ENCODE peak calls at places on chromosomes 13 and 19, in eight cellular contexts. T is naive thymus-derived CD8-positive, alpha-beta T cell; H is activated CD8-positive, alpha-beta T cell treated with anti-CD3 and anti-CD28 coated beads, Interleukin-2, amount 10 ng/mL, durations not matched to agents 7 days and 5 days; R is activated T-cell treated with anti-CD3 and anti-CD28 coated beads, Interleukin-2, amount 50 U/mL, for 72 hours; J is mammary epithelial cell; G is GOT3; K is stimulated activated CD4-positive, alpha-beta T cell treated with anti-CD3 and anti-CD28 coated beads, Interleukin-4, amount 100 ng/mL, for 24 hours; Y is cardiac muscle cell. W is an unnamed sample.

GRCh38 chr19:42596391-42597071 is 1.8 kb upstream of the CEACAM8 start:
- DNase-seq in T (no peak), H (peak; percentile 40), R (peak; percentile 41), J (no peak), G (no peak), K (peak; percentile 41), Y (peak; percentile 32), W (no peak)

GRCh38 chr19:11446652-11447301 is 11.3 kb downstream of the PRKCSH start:
- DNase-seq in T (peak; percentile 75), H (peak; percentile 49), R (peak; percentile 62), J (no peak), G (no peak), K (peak; percentile 36), Y (peak; percentile 46), W (no peak)

GRCh38 chr13:21010621-21011020 is 50.8 kb downstream of the LATS2 start:
- DNase-seq in T (no peak), H (no peak), R (no peak), J (no peak), G (no peak), K (no peak), Y (no peak), W (no peak)

GRCh38 chr13:80340643-80341097 is 256 bp downstream of the SPRY2 start:
- DNase-seq in T (no peak), H (peak; percentile 20), R (peak; percentile 10), J (no peak), G (no peak), K (no peak), Y (peak; percentile 81), W (no peak)

GRCh38 chr13:97242755-97243497 is 20.8 kb downstream of the MBNL2 start:
- DNase-seq in T (no peak), H (no peak), R (no peak), J (no peak), G (no peak), K (no peak), Y (no peak), W (no peak)

GRCh38 chr19:51094696-51095279 is 12.1 kb upstream of the KLK14 start:
- DNase-seq in T (no peak), H (peak; percentile 56), R (peak; percentile 43), J (no peak), G (no peak), K (peak; percentile 32), Y (peak; percentile 25), W (no peak)

GRCh38 chr13:98480915-98481510 is 95.9 kb downstream of the STK24 start:
- DNase-seq in T (no peak), H (no peak), R (peak; percentile 71), J (no peak), G (no peak), K (peak; percentile 51), Y (peak; percentile 21), W (no peak)

GRCh38 chr19:55605637-55606470 is at the start of gene ZNF865:
- DNase-seq in T (peak; percentile 82), H (peak; percentile 84), R (peak; percentile 77), J (peak; percentile 84), G (peak; percentile 18), K (peak; percentile 78), Y (peak; percentile 92), W (peak; percentile 73)

GRCh38 chr19:41714598-41714997 is 6.2 kb downstream of the CEACAM5 start:
- DNase-seq in T (no peak), H (no peak), R (no peak), J (no peak), G (no peak), K (no peak), Y (no peak), W (no peak)

GRCh38 chr13:63774133-63774532 is 2358.5 kb upstream of the PCDH20 start:
- DNase-seq in T (no peak), H (no peak), R (no peak), J (no peak), G (no peak), K (no peak), Y (no peak), W (no peak)

GRCh38 chr13:39672378-39673132 is 17.1 kb downstream of the COG6 start:
- DNase-seq in T (no peak), H (no peak), R (no peak), J (no peak), G (no peak), K (no peak), Y (no peak), W (no peak)

GRCh38 chr19:38285567-38285966 is 18.5 kb upstream of the C19orf33 start:
- DNase-seq in T (no peak), H (no peak), R (no peak), J (no peak), G (no peak), K (no peak), Y (no peak), W (no peak)

GRCh38 chr13:93003531-93003930 is 223.1 kb upstream of the GPC6 start:
- DNase-seq in T (no peak), H (no peak), R (no peak), J (no peak), G (no peak), K (no peak), Y (no peak), W (no peak)

GRCh38 chr19:50663280-50663790 is 14.1 kb downstream of the C19orf81 start:
- DNase-seq in T (no peak), H (no peak), R (no peak), J (no peak), G (no peak), K (no peak), Y (no peak), W (no peak)

GRCh38 chr13:98606296-98606695 is 29.4 kb upstream of the STK24 start:
- DNase-seq in T (no peak), H (no peak), R (no peak), J (no peak), G (no peak), K (no peak), Y (peak; percentile 16), W (no peak)

GRCh38 chr13:110000534-110001345 is 214.4 kb upstream of the IRS2 start:
- DNase-seq in T (no peak), H (no peak), R (no peak), J (no peak), G (no peak), K (no peak), Y (no peak), W (no peak)

GRCh38 chr19:4328243-4328990 is 10.2 kb downstream of the STAP2 start:
- DNase-seq in T (peak; percentile 99), H (peak; percentile 95), R (peak; percentile 93), J (no peak), G (peak; percentile 62), K (peak; percentile 92), Y (peak; percentile 93), W (peak; percentile 51)

GRCh38 chr19:49816616-49817015 is 1.5 kb upstream of the MED25 start:
- DNase-seq in T (no peak), H (no peak), R (no peak), J (no peak), G (no peak), K (no peak), Y (no peak), W (no peak)

GRCh38 chr19:4380254-4380727 is 20.1 kb downstream of the SH3GL1 start:
- DNase-seq in T (peak; percentile 81), H (peak; percentile 80), R (peak; percentile 36), J (peak; percentile 65), G (no peak), K (peak; percentile 32), Y (no peak), W (no peak)

GRCh38 chr13:45296259-45296658 is 44.7 kb downstream of the TPT1 start:
- DNase-seq in T (no peak), H (no peak), R (no peak), J (no peak), G (no peak), K (no peak), Y (no peak), W (no peak)

GRCh38 chr13:51765142-51765515 is 38.8 kb downstream of the DHRS12 start:
- DNase-seq in T (no peak), H (no peak), R (no peak), J (no peak), G (no peak), K (no peak), Y (no peak), W (no peak)

GRCh38 chr19:27776020-27776419 is 1436.9 kb downstream of the UQCRFS1 start:
- DNase-seq in T (no peak), H (no peak), R (no peak), J (peak; percentile 19), G (no peak), K (no peak), Y (peak; percentile 60), W (no peak)

W was measured in gastrocnemius medialis.